ENCODE peak calls at places on chromosomes 5 and 9, in eight cellular contexts. A is heart right ventricle, Q is tibial artery, Y is hepatocyte, C is tibial nerve, Z is IMR-90, E is left ventricle myocardium inferior, J is cardiac muscle cell. N is an unnamed sample. For H3K9me3, the result is how much of the 10 kb centered on the place peaks cover.

GRCh38 chr5:122515709-122516431 is 203.8 kb downstream of the SNCAIP start:
- DNase-seq in J (peak), Q (peak), A (no peak), Z (peak), C (no peak), Y (peak), E (no peak), N (peak)

GRCh38 chr5:125050926-125051325 is 304.5 kb upstream of the ZNF608 start:
- DNase-seq in C (no peak), Y (no peak), A (no peak), Z (no peak), J (no peak), E (no peak), Q (no peak), N (no peak)

GRCh38 chr9:35374436-35374835 is 115.5 kb upstream of the RUSC2 start:
- DNase-seq in Q (no peak), C (no peak), E (no peak), A (no peak), J (no peak), Z (no peak), Y (no peak), N (no peak)

GRCh38 chr9:91771027-91771426 is 179.0 kb downstream of the ROR2 start:
- DNase-seq in Q (no peak), A (no peak), J (peak), E (no peak), C (no peak), Z (peak), Y (peak), N (no peak)

GRCh38 chr5:163115011-163115410 is 322.4 kb upstream of the CCNG1 start:
- DNase-seq in Z (no peak), E (no peak), Y (no peak), C (no peak), Q (no peak), J (no peak), A (no peak), N (no peak)

GRCh38 chr5:11803436-11803835 is 100.8 kb downstream of the CTNND2 start:
- DNase-seq in Z (no peak), C (no peak), J (no peak), E (no peak), Q (no peak), Y (no peak), A (no peak), N (no peak)

GRCh38 chr5:29054694-29055093 is 2016.3 kb upstream of the CDH9 start:
- DNase-seq in E (no peak), Y (no peak), A (no peak), Q (no peak), C (no peak), Z (no peak), J (no peak), N (no peak)

GRCh38 chr9:130174025-130174424 is 1.8 kb downstream of the NCS1 start:
- DNase-seq in E (no peak), Z (no peak), J (no peak), Y (no peak), Q (no peak), C (no peak), A (no peak), N (no peak)

GRCh38 chr5:39352931-39353330 is 11.4 kb downstream of the C9 start:
- DNase-seq in Y (no peak), E (no peak), Q (no peak), C (no peak), J (no peak), A (no peak), Z (no peak), N (no peak)

GRCh38 chr9:130297371-130297770 is 31.8 kb downstream of the HMCN2 start:
- DNase-seq in Q (no peak), A (no peak), Z (no peak), E (no peak), C (no peak), Y (no peak), J (no peak), N (no peak)

GRCh38 chr9:86562691-86563090 is 208.5 kb upstream of the TUT7 start:
- DNase-seq in Z (no peak), J (no peak), C (no peak), A (no peak), E (no peak), Q (no peak), Y (no peak), N (no peak)

GRCh38 chr9:116238225-116238624 is 84.6 kb downstream of the PAPPA start:
- DNase-seq in Z (peak), Y (no peak), Q (no peak), E (no peak), J (no peak), A (no peak), C (no peak), N (no peak)

GRCh38 chr9:71487046-71487445 is 281.3 kb downstream of the CEMIP2 start:
- DNase-seq in Q (no peak), Z (no peak), Y (peak), J (no peak), A (no peak), E (peak), C (peak), N (no peak)

GRCh38 chr9:38434833-38435232 is 10.6 kb upstream of the IGFBPL1 start:
- DNase-seq in E (no peak), A (no peak), J (no peak), Y (peak), Q (no peak), Z (no peak), C (no peak), N (peak)

GRCh38 chr5:132907161-132907560 is 33.7 kb downstream of the LEAP2 start:
- DNase-seq in A (no peak), Y (no peak), Q (no peak), E (no peak), J (no peak), Z (peak), C (no peak), N (no peak)

GRCh38 chr5:64147849-64148441 is 17.7 kb upstream of the RNF180 start:
- DNase-seq in J (peak), Y (peak), E (peak), Z (peak), C (no peak), A (peak), Q (peak), N (peak)

GRCh38 chr9:105082843-105083242 is 154.9 kb upstream of the ABCA1 start:
- DNase-seq in Z (no peak), Q (no peak), Y (no peak), A (no peak), E (no peak), J (no peak), C (no peak), N (no peak)

GRCh38 chr5:177389368-177390169 is 5.3 kb downstream of the SLC34A1 start:
- DNase-seq in Y (peak), J (no peak), Z (peak), A (no peak), C (no peak), Q (no peak), E (no peak), N (peak)

GRCh38 chr9:38371495-38371894 is 21.0 kb upstream of the ALDH1B1 start:
- DNase-seq in E (no peak), Z (peak), A (no peak), Y (peak), Q (peak), J (peak), C (no peak), N (peak)

GRCh38 chr9:113307401-113307975 is 4.3 kb upstream of the RNF183 start:
- DNase-seq in E (no peak), Q (no peak), Y (no peak), Z (no peak), A (no peak), J (no peak), C (no peak), N (no peak)
- H3K4me3 ChIP-seq in E (no peak), Q (no peak), Y (no peak), Z (no peak), A (no peak), J (no peak), C (no peak), N (no peak)

DNA sequence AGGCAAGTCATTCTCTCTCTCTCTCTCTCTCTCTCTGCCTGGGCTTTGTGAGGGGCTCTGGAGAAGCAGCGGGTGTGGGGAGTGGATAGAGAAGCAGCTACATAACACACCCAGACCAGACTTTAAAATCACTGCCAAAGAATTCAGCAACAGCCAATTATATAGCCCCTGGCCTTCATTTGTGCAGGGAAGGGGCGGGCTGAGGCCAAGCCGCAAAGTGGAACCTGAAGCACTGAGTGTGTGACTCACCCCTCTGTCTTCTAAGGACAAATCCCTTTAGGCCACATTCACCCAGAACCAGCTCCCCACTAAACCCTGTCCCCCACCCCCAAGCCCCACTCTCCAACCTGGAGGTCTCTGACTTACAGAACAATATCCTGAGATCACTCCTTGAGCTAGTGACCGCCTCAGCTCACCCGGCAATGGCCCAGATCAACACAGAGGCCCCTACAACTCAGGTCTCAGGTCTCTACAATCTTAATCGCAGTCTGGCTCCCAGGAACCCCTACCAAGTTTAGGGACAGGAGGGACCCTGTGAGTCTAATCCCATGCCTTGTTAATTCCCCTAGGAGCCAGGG is 6.0 kb downstream of the B4GALT1 start:
- DNase-seq in Z (peak), A (peak), E (peak), C (no peak), Q (peak), Y (peak), J (no peak), N (peak)
- H3K27ac ChIP-seq in Z (peak), A (peak), E (peak), C (peak), Q (peak), Y (peak), J (peak), N (peak)

GRCh38 chr5:89374144-89374784 is 491.3 kb upstream of the MEF2C start:
- DNase-seq in C (no peak), E (no peak), J (no peak), Y (no peak), A (no peak), Q (no peak), Z (no peak), N (peak)

GRCh38 chr5:89374818-89375521 is 492.0 kb upstream of the MEF2C start:
- DNase-seq in J (no peak), A (no peak), Y (no peak), Q (no peak), Z (no peak), C (no peak), E (no peak), N (no peak)

GRCh38 chr5:89377752-89378455 is 494.9 kb upstream of the MEF2C start:
- DNase-seq in A (no peak), J (peak), E (no peak), Z (no peak), Q (no peak), C (no peak), Y (no peak), N (no peak)

DNA sequence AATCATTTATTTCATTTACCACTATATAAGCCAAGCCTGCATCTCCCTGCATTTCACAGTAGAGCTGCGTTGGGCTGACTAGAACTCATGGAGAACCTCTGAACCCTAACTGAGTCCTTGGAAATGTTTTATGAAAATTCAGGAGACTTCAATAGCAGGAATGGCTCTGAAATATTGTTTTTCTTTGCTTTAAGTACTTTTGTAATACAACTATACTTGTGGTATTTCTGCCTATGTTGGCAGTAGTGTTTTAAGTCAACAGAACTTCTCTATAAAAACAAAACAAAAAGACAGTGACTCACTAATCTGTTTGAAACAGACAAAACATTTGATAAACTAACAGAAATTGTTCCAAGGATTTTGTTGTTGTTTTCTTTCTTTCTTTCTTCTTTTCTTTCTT is 489.2 kb upstream of the MEF2C start:
- DNase-seq in Z (no peak), J (no peak), A (no peak), C (no peak), Q (no peak), Y (no peak), E (no peak), N (no peak)
- H3K9me3 ChIP-seq in Z (under half), J (under half), A (under half), C (under half), Q (under half), Y (under half), E (under half), N (under half)

GRCh38 chr9:131879531-131880290 is 139.8 kb upstream of the RAPGEF1 start:
- DNase-seq in C (no peak), Y (no peak), J (no peak), Z (no peak), Q (peak), A (no peak), E (no peak), N (no peak)
- H3K4me3 ChIP-seq in C (no peak), Y (no peak), J (no peak), Z (no peak), Q (no peak), A (no peak), E (no peak), N (no peak)

GRCh38 chr9:121592265-121592664 is 59.2 kb upstream of the DAB2IP start:
- DNase-seq in C (no peak), A (no peak), Z (no peak), E (no peak), Q (no peak), Y (no peak), J (no peak), N (no peak)
- H3K27ac ChIP-seq in C (no peak), A (no peak), Z (no peak), E (no peak), Q (no peak), Y (no peak), J (no peak), N (no peak)

GRCh38 chr9:135267410-135267809 is 179.9 kb downstream of the OLFM1 start:
- DNase-seq in A (no peak), Z (no peak), J (no peak), C (no peak), Q (no peak), Y (peak), E (no peak), N (peak)
- H3K9me3 ChIP-seq in A (under half), Z (under half), J (under half), C (under half), Q (under half), Y (under half), E (under half), N (under half)

GRCh38 chr5:172113036-172113435 is 75.0 kb downstream of the STK10 start:
- DNase-seq in A (no peak), Z (no peak), Y (no peak), C (no peak), E (peak), Q (no peak), J (no peak), N (peak)

GRCh38 chr5:172117977-172118701 is 69.9 kb downstream of the STK10 start:
- DNase-seq in Z (no peak), J (no peak), Y (no peak), A (no peak), C (no peak), E (no peak), Q (no peak), N (no peak)

GRCh38 chr5:172110921-172111873 is 76.8 kb downstream of the STK10 start:
- DNase-seq in A (no peak), Z (peak), Q (no peak), C (no peak), J (no peak), Y (peak), E (no peak), N (peak)

GRCh38 chr5:172115541-172115982 is 72.5 kb downstream of the STK10 start:
- DNase-seq in J (no peak), E (no peak), Q (no peak), A (no peak), C (no peak), Y (no peak), Z (no peak), N (peak)

GRCh38 chr5:172114875-172115422 is 73.1 kb downstream of the STK10 start:
- DNase-seq in J (no peak), A (peak), C (no peak), Y (no peak), Q (no peak), Z (no peak), E (peak), N (peak)
- H3K4me3 ChIP-seq in J (no peak), A (no peak), C (no peak), Y (no peak), Q (no peak), Z (no peak), E (no peak), N (no peak)

GRCh38 chr5:134570886-134571285 is 45.4 kb downstream of the JADE2 start:
- DNase-seq in C (no peak), Y (no peak), Q (no peak), E (no peak), A (no peak), J (no peak), Z (no peak), N (no peak)

GRCh38 chr5:134571703-134572405 is 46.4 kb downstream of the JADE2 start:
- DNase-seq in Q (no peak), J (no peak), Z (no peak), C (no peak), E (no peak), Y (no peak), A (no peak), N (no peak)

GRCh38 chr5:134568761-134569725 is 43.6 kb downstream of the JADE2 start:
- DNase-seq in Z (peak), J (peak), A (peak), Y (no peak), Q (peak), E (peak), C (peak), N (peak)

GRCh38 chr5:134569758-134570364 is 44.4 kb downstream of the JADE2 start:
- DNase-seq in C (no peak), E (no peak), Y (no peak), Z (no peak), A (no peak), J (no peak), Q (no peak), N (no peak)

DNA sequence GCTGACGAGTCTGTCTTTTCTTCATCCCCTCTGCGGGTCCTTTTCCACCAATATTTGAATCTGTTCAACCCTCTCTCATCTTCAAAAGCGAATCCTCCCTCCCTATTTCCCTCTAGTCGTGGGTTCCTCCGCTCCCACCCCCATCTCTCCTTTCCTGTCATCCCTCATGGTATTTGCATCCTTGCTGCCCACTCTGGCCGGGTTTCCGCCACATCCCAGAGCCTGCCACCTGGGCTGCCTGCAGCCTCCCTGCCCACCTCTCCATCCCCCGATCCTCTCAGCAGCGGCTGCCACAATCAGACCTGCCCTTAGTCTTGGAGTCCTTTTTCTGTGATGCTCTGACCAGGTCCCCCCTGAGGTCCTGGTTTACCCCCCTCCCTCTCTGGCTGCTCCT is 44.9 kb downstream of the JADE2 start:
- DNase-seq in Y (no peak), Z (no peak), C (no peak), J (no peak), Q (no peak), E (no peak), A (no peak), N (no peak)
- H3K27ac ChIP-seq in Y (no peak), Z (no peak), C (peak), J (no peak), Q (peak), E (peak), A (peak), N (no peak)

GRCh38 chr5:142191776-142192175 is 83.2 kb downstream of the NDFIP1 start:
- DNase-seq in A (no peak), Y (no peak), Q (no peak), J (no peak), Z (no peak), E (no peak), C (no peak), N (no peak)
- H3K9me3 ChIP-seq in A (under half), Y (under half), Q (under half), J (under half), Z (under half), E (under half), C (under half), N (under half)

DNA sequence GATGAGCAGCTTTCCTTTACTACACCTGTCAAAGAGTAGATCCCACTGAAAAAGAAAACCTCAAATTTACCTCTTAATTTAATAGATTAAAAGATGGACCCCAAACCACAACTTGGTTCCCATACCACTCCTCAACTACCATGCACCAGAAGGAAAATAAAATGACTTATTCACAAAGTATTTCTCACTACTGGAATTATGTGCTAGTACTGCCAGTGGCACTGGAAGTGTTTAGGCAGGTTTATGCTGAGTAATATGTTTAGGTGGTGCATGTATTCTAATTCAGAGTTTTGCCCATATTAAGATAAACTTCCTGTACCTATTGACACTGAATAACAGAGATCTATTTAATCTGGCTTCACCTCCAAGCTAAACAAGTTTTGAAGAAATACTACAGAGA is 6.6 kb downstream of the PLK2 start:
- DNase-seq in Q (no peak), E (no peak), J (no peak), A (no peak), C (no peak), Z (no peak), Y (no peak), N (no peak)
- H3K4me3 ChIP-seq in Q (no peak), E (peak), J (no peak), A (peak), C (no peak), Z (no peak), Y (no peak), N (no peak)